ENCODE peak calls at places on chromosomes 12 and 14, in four cellular contexts. S is ovary; E is stimulated activated CD4-positive, alpha-beta T cell treated with anti-CD3 and anti-CD28 coated beads, Interleukin-15, amount 100 ng/mL, for 1 hour; W is mesenteric fat pad. L is an unnamed sample.
A peak's percentile ranks its signal among the peaks of the same experiment; 100 is the strongest.

GRCh38 chr14:99756796-99757195 is 36.4 kb upstream of the EML1 start:
- DNase-seq in S (no peak), E (no peak), W (no peak), L (no peak)

GRCh38 chr12:5003025-5003666 is 40.5 kb upstream of the KCNA5 start:
- DNase-seq in S (no peak), E (peak; percentile 5), W (no peak), L (no peak)

GRCh38 chr12:12979731-12980259 is 20.3 kb downstream of the HEBP1 start:
- DNase-seq in S (peak; percentile 66), E (no peak), W (no peak), L (no peak)

GRCh38 chr14:100106260-100106659 is 41.0 kb downstream of the EVL start:
- DNase-seq in S (no peak), E (no peak), W (no peak), L (no peak)

GRCh38 chr12:57890191-57891120 is 43.9 kb upstream of the CTDSP2 start:
- DNase-seq in S (peak; percentile 37), E (no peak), W (no peak), L (no peak)

GRCh38 chr14:74085047-74085637 is 386 bp downstream of the LIN52 start:
- DNase-seq in S (no peak), E (no peak), W (no peak), L (no peak)

GRCh38 chr12:120855823-120856589 is 48.2 kb downstream of the SPPL3 start:
- DNase-seq in S (no peak), E (no peak), W (no peak), L (no peak)

GRCh38 chr12:65278576-65279386 is at the start of gene MSRB3:
- DNase-seq in S (peak; percentile 79), E (no peak), W (peak; percentile 91), L (no peak)

GRCh38 chr12:55974308-55974724 is 438 bp downstream of the RAB5B start:
- DNase-seq in S (no peak), E (no peak), W (peak; percentile 91), L (no peak)

GRCh38 chr12:44488180-44488579 is 387.9 kb downstream of the NELL2 start:
- DNase-seq in S (no peak), E (no peak), W (no peak), L (no peak)

GRCh38 chr12:43551971-43552559 is at the start of gene ADAMTS20:
- DNase-seq in S (no peak), E (no peak), W (no peak), L (no peak)

GRCh38 chr14:83463500-83464098 is 1929.9 kb upstream of the SEL1L start:
- DNase-seq in S (peak; percentile 17), E (no peak), W (no peak), L (no peak)

GRCh38 chr14:90409209-90409730 is 12.4 kb downstream of the CALM1 start:
- DNase-seq in S (peak; percentile 65), E (no peak), W (no peak), L (no peak)

GRCh38 chr12:71871116-71871515 is 31.6 kb downstream of the TBC1D15 start:
- DNase-seq in S (no peak), E (no peak), W (no peak), L (no peak)

L was measured in activated gamma-delta T cell.